ENCODE peak calls at places on chromosomes 7 and 10, in six cellular contexts. U is ovary, Y is SJSA1, E is esophagus squamous epithelium, J is IMR-90, L is GM23248. C is an unnamed sample.
A peak's percentile ranks its signal among the peaks of the same experiment; 100 is the strongest.

GRCh38 chr10:52348037-52348564 is 34.0 kb downstream of the DKK1 start:
- DNase-seq in U (no peak), Y (no peak), E (no peak), J (no peak), L (no peak), C (no peak)

GRCh38 chr7:100483728-100484635 is at the start of gene NYAP1:
- DNase-seq in U (peak; percentile 83), Y (no peak), E (no peak), J (peak; percentile 27), L (no peak), C (no peak)

GRCh38 chr10:3805791-3806381 is 20.9 kb upstream of the KLF6 start:
- DNase-seq in U (no peak), Y (peak; percentile 95), E (no peak), J (peak; percentile 77), L (peak; percentile 93), C (no peak)

GRCh38 chr7:69871213-69871885 is 273.1 kb downstream of the AUTS2 start:
- DNase-seq in U (no peak), Y (peak; percentile 10), E (no peak), J (peak; percentile 36), L (peak; percentile 93), C (no peak)

GRCh38 chr10:103697787-103698186 is 157.6 kb downstream of the SH3PXD2A start:
- DNase-seq in U (no peak), Y (no peak), E (no peak), J (no peak), L (no peak), C (no peak)

GRCh38 chr10:97333601-97334369 is 744 bp downstream of the FRAT2 start:
- DNase-seq in U (peak; percentile 52), Y (peak; percentile 64), E (no peak), J (peak; percentile 45), L (peak; percentile 79), C (no peak)

GRCh38 chr10:71771821-71772617 is 1.3 kb downstream of the VSIR start:
- DNase-seq in U (peak; percentile 80), Y (peak; percentile 60), E (no peak), J (peak; percentile 66), L (peak; percentile 94), C (no peak)

GRCh38 chr7:42832672-42833071 is 79.2 kb downstream of the C7orf25 start:
- DNase-seq in U (no peak), Y (no peak), E (no peak), J (no peak), L (no peak), C (no peak)

GRCh38 chr7:44665531-44666213 is 59.2 kb downstream of the OGDH start:
- DNase-seq in U (no peak), Y (peak; percentile 27), E (no peak), J (peak; percentile 76), L (peak; percentile 91), C (no peak)

GRCh38 chr7:44244282-44244681 is 43.5 kb downstream of the YKT6 start:
- DNase-seq in U (no peak), Y (no peak), E (no peak), J (no peak), L (peak; percentile 50), C (no peak)

GRCh38 chr10:132304756-132305509 is 2.8 kb downstream of the STK32C start:
- DNase-seq in U (peak; percentile 16), Y (no peak), E (no peak), J (no peak), L (no peak), C (no peak)

GRCh38 chr10:112678987-112679386 is 232.0 kb downstream of the VTI1A start:
- DNase-seq in U (no peak), Y (peak; percentile 70), E (no peak), J (no peak), L (no peak), C (no peak)

GRCh38 chr10:25467861-25468260 is 293.1 kb downstream of the GPR158 start:
- DNase-seq in U (no peak), Y (no peak), E (no peak), J (no peak), L (no peak), C (no peak)

GRCh38 chr10:118818621-118819221 is 64.0 kb upstream of the CACUL1 start:
- DNase-seq in U (no peak), Y (no peak), E (no peak), J (no peak), L (no peak), C (no peak)

GRCh38 chr7:24827027-24827426 is 69.8 kb upstream of the GSDME start:
- DNase-seq in U (no peak), Y (no peak), E (no peak), J (no peak), L (no peak), C (no peak)

GRCh38 chr10:102809753-102810152 is 27.5 kb downstream of the CYP17A1 start:
- DNase-seq in U (no peak), Y (no peak), E (no peak), J (no peak), L (no peak), C (no peak)

GRCh38 chr7:154997840-154998370 is 5.0 kb downstream of the PAXIP1 start:
- DNase-seq in U (no peak), Y (no peak), E (no peak), J (no peak), L (no peak), C (no peak)

GRCh38 chr7:51246258-51247245 is 70.1 kb downstream of the COBL start:
- DNase-seq in U (peak; percentile 71), Y (no peak), E (no peak), J (no peak), L (no peak), C (peak; percentile 85)

GRCh38 chr10:11157292-11158052 is 139.8 kb downstream of the CELF2 start:
- DNase-seq in U (no peak), Y (no peak), E (no peak), J (no peak), L (no peak), C (no peak)
- H3K4me1 ChIP-seq in U (peaks cover 3% of the 10 kb centered on the region), Y (no peaks in the 10 kb centered on the region), E (no peaks in the 10 kb centered on the region), J (peaks cover 2% of the 10 kb centered on the region), L (peaks cover 4% of the 10 kb centered on the region), C (no peaks in the 10 kb centered on the region)

GRCh38 chr10:121597504-121598241 is 571 bp downstream of the FGFR2 start:
- DNase-seq in U (peak; percentile 65), Y (peak; percentile 10), E (no peak), J (no peak), L (no peak), C (no peak)

GRCh38 chr10:121595321-121595805 is 2.9 kb downstream of the FGFR2 start:
- DNase-seq in U (no peak), Y (no peak), E (no peak), J (no peak), L (peak; percentile 26), C (no peak)

GRCh38 chr10:121598261-121599249 is at the start of gene FGFR2:
- DNase-seq in U (peak; percentile 90), Y (peak; percentile 28), E (no peak), J (no peak), L (peak; percentile 67), C (no peak)

GRCh38 chr10:121595806-121596667 is 2.2 kb downstream of the FGFR2 start:
- DNase-seq in U (no peak), Y (no peak), E (no peak), J (no peak), L (no peak), C (no peak)

DNA sequence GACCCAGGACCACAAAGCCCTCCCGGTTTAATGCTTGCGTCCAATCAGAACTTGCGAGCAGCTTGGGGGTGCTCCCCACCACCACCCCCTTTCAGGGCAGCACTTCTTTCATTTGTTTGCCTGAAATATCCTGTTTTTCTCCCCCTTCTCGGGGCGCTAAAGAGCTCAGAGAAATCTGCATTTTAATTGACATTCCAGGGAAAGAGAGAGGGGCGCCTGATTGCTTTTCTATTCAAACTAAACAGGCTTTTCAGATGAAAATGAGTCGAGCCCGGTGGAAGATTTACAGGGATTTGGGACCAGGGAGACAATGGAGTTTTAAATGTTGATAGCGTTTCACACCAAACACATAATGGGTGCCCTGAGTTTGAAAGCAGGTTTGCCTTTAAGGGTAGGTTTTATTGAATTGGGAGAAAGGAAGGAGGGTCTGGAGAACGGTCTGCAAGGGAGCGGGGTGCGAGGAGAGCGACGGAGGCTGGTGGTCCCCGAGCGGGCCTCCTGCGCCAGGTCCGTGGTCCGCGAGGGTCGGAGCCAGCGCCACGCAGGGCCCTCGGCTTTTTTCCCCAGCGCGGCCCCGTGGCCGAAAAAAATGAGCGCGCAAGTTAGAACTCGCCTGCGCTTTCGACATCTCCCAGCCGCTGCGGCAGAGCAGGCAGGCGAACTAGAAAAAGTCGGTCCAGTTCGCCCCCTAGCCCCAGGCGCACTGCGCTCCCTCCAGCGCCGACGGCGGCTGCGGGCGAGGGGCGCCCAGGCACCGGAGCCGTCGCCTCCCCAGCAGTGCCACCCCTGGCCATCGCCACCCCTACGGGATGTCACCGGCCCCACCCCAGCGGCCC is 1.4 kb downstream of the FGFR2 start:
- DNase-seq in U (peak; percentile 72), Y (no peak), E (no peak), J (no peak), L (peak; percentile 40), C (no peak)
- H3K4me1 ChIP-seq in U (no peaks in the 10 kb centered on the region), Y (peaks cover 13% of the 10 kb centered on the region), E (peaks cover 13% of the 10 kb centered on the region), J (no peaks in the 10 kb centered on the region), L (peaks cover 3% of the 10 kb centered on the region), C (peaks cover 40% of the 10 kb centered on the region)

DNA sequence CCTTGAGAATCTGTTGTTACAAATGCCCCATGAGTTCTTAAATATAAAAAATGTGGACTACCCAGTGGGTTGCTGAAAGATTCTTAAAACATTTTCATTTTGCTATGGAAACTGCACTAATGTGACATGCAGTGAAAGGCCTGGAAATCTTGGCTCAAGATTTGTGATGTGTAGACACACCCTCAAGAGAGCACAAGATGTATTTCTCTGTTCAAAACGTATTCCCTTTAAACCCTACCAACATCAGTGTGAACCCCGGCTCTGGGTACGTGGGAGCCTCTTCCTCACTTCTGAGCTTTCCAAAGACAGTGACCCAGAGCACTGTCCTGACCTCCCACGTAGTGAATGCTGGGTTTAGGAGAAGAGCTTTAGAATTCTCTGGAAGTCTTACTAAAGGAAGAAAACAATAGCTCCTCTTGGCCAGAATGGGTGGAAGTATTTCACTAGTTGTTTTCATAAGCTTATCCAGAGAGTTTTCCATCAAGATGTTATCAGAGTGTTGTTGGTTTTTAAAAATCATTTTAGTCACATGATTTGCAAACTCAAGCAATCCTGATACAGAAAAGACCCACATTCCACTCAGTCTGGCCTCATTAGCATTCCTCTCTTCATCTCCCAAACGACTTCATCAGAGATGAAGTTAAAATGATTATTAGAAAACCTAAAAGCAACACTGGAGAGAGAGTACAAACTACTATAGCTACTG is 81.5 kb upstream of the AFAP1L2 start:
- DNase-seq in U (no peak), Y (peak; percentile 45), E (no peak), J (no peak), L (no peak), C (no peak)
- H3K4me1 ChIP-seq in U (peaks cover 14% of the 10 kb centered on the region), Y (peaks cover 45% of the 10 kb centered on the region), E (no peaks in the 10 kb centered on the region), J (no peaks in the 10 kb centered on the region), L (no peaks in the 10 kb centered on the region), C (peaks cover 28% of the 10 kb centered on the region)

DNA sequence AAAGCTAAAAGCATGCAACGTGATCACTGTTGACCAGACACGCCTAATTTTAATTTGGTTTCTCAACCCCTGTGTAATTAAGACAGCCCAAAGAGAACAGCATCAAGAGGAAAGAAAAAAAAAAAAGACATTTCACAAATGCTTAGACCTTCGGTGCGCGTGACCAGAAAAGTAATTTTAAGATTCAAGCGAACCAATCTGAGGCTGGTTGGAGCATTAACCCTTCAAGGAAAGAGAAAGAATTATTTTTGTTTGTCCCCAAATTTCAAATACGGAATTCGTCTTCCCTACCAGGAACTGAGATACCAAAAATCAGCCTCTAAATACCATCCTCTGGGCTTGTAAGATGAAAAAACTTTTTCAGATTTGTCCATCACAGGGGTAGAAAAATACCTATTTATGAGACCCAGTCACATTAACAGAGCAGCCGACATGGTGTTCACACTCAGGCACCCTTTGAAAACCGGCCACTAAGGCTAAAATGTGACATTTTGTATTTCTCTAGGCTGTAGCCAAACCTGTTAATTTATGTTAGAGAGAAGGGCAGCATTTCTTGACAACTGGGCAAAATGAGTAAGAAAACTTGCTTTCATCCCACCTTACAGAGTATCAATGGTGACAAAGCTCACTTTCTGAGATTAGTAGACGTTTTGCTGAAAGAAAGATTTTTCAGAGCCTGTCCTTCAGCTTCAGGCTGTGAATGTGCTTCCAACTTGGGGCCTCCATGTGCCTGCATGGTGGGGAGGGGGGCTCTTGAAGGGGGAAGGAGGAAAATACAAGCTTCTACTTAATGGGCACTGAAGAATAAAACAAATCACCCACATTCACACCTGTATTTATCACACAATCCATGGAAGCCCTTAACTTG is 179.9 kb upstream of the KLF14 start:
- DNase-seq in U (no peak), Y (no peak), E (no peak), J (no peak), L (peak; percentile 28), C (no peak)
- H3K4me1 ChIP-seq in U (peaks cover 37% of the 10 kb centered on the region), Y (peaks cover 76% of the 10 kb centered on the region), E (peaks cover 68% of the 10 kb centered on the region), J (peaks cover 38% of the 10 kb centered on the region), L (peaks cover 52% of the 10 kb centered on the region), C (peaks cover 99% of the 10 kb centered on the region)